ENCODE peak calls at places on chromosomes 6 and 20, in six cellular contexts. One of them, this sample, is unnamed.

GRCh38 chr20:36051318-36052116 is 83.1 kb downstream of the CNBD2 start:
- DNase-seq in heart right ventricle: no peak
- DNase-seq in GDM1: no peak
- DNase-seq in PC-3: no peak
- DNase-seq in HCEC 1CT: no peak
- DNase-seq in sciatic nerve: no peak
- DNase-seq in this sample: no peak

GRCh38 chr6:128129679-128130078 is 228.8 kb upstream of the THEMIS start:
- DNase-seq in heart right ventricle: no peak
- DNase-seq in HCEC 1CT: no peak
- DNase-seq in sciatic nerve: no peak
- DNase-seq in PC-3: no peak
- DNase-seq in GDM1: no peak
- DNase-seq in this sample: no peak

GRCh38 chr6:166221040-166221439 is 53.4 kb upstream of the TBXT start:
- DNase-seq in GDM1: peak; percentile 30
- DNase-seq in HCEC 1CT: no peak
- DNase-seq in heart right ventricle: no peak
- DNase-seq in sciatic nerve: no peak
- DNase-seq in PC-3: no peak
- DNase-seq in this sample: no peak

GRCh38 chr6:133396225-133396624 is 155.1 kb downstream of the EYA4 start:
- DNase-seq in PC-3: peak; percentile 35
- DNase-seq in HCEC 1CT: peak; percentile 67
- DNase-seq in GDM1: no peak
- DNase-seq in sciatic nerve: no peak
- DNase-seq in heart right ventricle: no peak
- DNase-seq in this sample: no peak

GRCh38 chr20:56690531-56691175 is 61.5 kb downstream of the TFAP2C start:
- DNase-seq in heart right ventricle: no peak
- DNase-seq in HCEC 1CT: no peak
- DNase-seq in GDM1: no peak
- DNase-seq in sciatic nerve: no peak
- DNase-seq in PC-3: peak; percentile 53
- DNase-seq in this sample: no peak

GRCh38 chr6:128597956-128598355 is 77.6 kb upstream of the PTPRK start:
- DNase-seq in heart right ventricle: no peak
- DNase-seq in HCEC 1CT: no peak
- DNase-seq in sciatic nerve: no peak
- DNase-seq in PC-3: peak; percentile 47
- DNase-seq in GDM1: no peak
- DNase-seq in this sample: no peak

GRCh38 chr6:98839788-98840361 is 5.5 kb downstream of the POU3F2 start:
- DNase-seq in PC-3: peak; percentile 41
- DNase-seq in GDM1: no peak
- DNase-seq in heart right ventricle: no peak
- DNase-seq in sciatic nerve: no peak
- DNase-seq in HCEC 1CT: no peak
- DNase-seq in this sample: no peak

GRCh38 chr6:36865835-36866234 is 8.8 kb downstream of the PPIL1 start:
- DNase-seq in heart right ventricle: no peak
- DNase-seq in sciatic nerve: no peak
- DNase-seq in HCEC 1CT: no peak
- DNase-seq in PC-3: no peak
- DNase-seq in GDM1: no peak
- DNase-seq in this sample: no peak

GRCh38 chr20:47126374-47126705 is 230.2 kb downstream of the ZMYND8 start:
- DNase-seq in heart right ventricle: no peak
- DNase-seq in PC-3: no peak
- DNase-seq in GDM1: no peak
- DNase-seq in HCEC 1CT: no peak
- DNase-seq in sciatic nerve: peak; percentile 58
- DNase-seq in this sample: no peak

GRCh38 chr6:72390548-72390947 is 231.3 kb upstream of the KCNQ5 start:
- DNase-seq in sciatic nerve: no peak
- DNase-seq in HCEC 1CT: no peak
- DNase-seq in GDM1: no peak
- DNase-seq in PC-3: no peak
- DNase-seq in heart right ventricle: no peak
- DNase-seq in this sample: no peak

GRCh38 chr20:43420192-43420591 is 37.5 kb upstream of the SRSF6 start:
- DNase-seq in sciatic nerve: no peak
- DNase-seq in heart right ventricle: no peak
- DNase-seq in GDM1: no peak
- DNase-seq in HCEC 1CT: no peak
- DNase-seq in PC-3: no peak
- DNase-seq in this sample: no peak

GRCh38 chr20:58892932-58893224 is 40.4 kb downstream of the GNAS start:
- DNase-seq in GDM1: no peak
- DNase-seq in PC-3: no peak
- DNase-seq in sciatic nerve: no peak
- DNase-seq in HCEC 1CT: no peak
- DNase-seq in heart right ventricle: no peak
- DNase-seq in this sample: no peak

GRCh38 chr20:51910202-51911050 is 108.1 kb upstream of the SALL4 start:
- DNase-seq in heart right ventricle: no peak
- DNase-seq in GDM1: no peak
- DNase-seq in sciatic nerve: no peak
- DNase-seq in PC-3: peak; percentile 88
- DNase-seq in HCEC 1CT: no peak
- DNase-seq in this sample: no peak

GRCh38 chr6:158042245-158042798 is 60.7 kb downstream of the SYNJ2 start:
- DNase-seq in heart right ventricle: no peak
- DNase-seq in GDM1: no peak
- DNase-seq in sciatic nerve: no peak
- DNase-seq in PC-3: peak; percentile 72
- DNase-seq in HCEC 1CT: peak; percentile 59
- DNase-seq in this sample: no peak

GRCh38 chr6:31351734-31352496 is 5.1 kb downstream of the HLA-B start:
- DNase-seq in GDM1: no peak
- DNase-seq in HCEC 1CT: no peak
- DNase-seq in sciatic nerve: no peak
- DNase-seq in heart right ventricle: no peak
- DNase-seq in PC-3: no peak
- DNase-seq in this sample: no peak

GRCh38 chr20:64102647-64103354 is 4.6 kb downstream of the NPBWR2 start:
- DNase-seq in GDM1: no peak
- DNase-seq in PC-3: no peak
- DNase-seq in heart right ventricle: no peak
- DNase-seq in HCEC 1CT: no peak
- DNase-seq in sciatic nerve: peak; percentile 27
- DNase-seq in this sample: no peak

GRCh38 chr20:32494498-32495216 is 90.5 kb downstream of the NOL4L start:
- DNase-seq in GDM1: no peak
- DNase-seq in heart right ventricle: no peak
- DNase-seq in PC-3: no peak
- DNase-seq in sciatic nerve: no peak
- DNase-seq in HCEC 1CT: no peak
- DNase-seq in this sample: no peak

GRCh38 chr20:7505152-7505834 is 435.0 kb downstream of the HAO1 start:
- DNase-seq in HCEC 1CT: no peak
- DNase-seq in GDM1: no peak
- DNase-seq in PC-3: no peak
- DNase-seq in heart right ventricle: no peak
- DNase-seq in sciatic nerve: no peak
- DNase-seq in this sample: no peak

GRCh38 chr6:149862901-149863595 is 1.1 kb downstream of the LRP11 start:
- DNase-seq in HCEC 1CT: peak; percentile 62
- DNase-seq in sciatic nerve: peak; percentile 76
- DNase-seq in GDM1: no peak
- DNase-seq in heart right ventricle: peak; percentile 71
- DNase-seq in PC-3: peak; percentile 87
- DNase-seq in this sample: peak; percentile 40

GRCh38 chr6:159008656-159009288 is 8.8 kb upstream of the RSPH3 start:
- DNase-seq in heart right ventricle: no peak
- DNase-seq in PC-3: peak; percentile 54
- DNase-seq in HCEC 1CT: peak; percentile 13
- DNase-seq in GDM1: peak; percentile 13
- DNase-seq in sciatic nerve: no peak
- DNase-seq in this sample: no peak

GRCh38 chr6:150369408-150369807 is 596 bp downstream of the IYD start:
- DNase-seq in HCEC 1CT: no peak
- DNase-seq in sciatic nerve: no peak
- DNase-seq in PC-3: no peak
- DNase-seq in GDM1: no peak
- DNase-seq in heart right ventricle: no peak
- DNase-seq in this sample: no peak

GRCh38 chr20:38825901-38826625 is 20.6 kb downstream of the PPP1R16B start:
- DNase-seq in sciatic nerve: no peak
- DNase-seq in PC-3: peak; percentile 80
- DNase-seq in HCEC 1CT: peak; percentile 53
- DNase-seq in GDM1: no peak
- DNase-seq in heart right ventricle: no peak
- DNase-seq in this sample: no peak

GRCh38 chr6:119105262-119105661 is 26.8 kb upstream of the FAM184A start:
- DNase-seq in GDM1: no peak
- DNase-seq in PC-3: no peak
- DNase-seq in sciatic nerve: no peak
- DNase-seq in HCEC 1CT: no peak
- DNase-seq in heart right ventricle: no peak
- DNase-seq in this sample: no peak

GRCh38 chr6:45116714-45117410 is 211.3 kb upstream of the RUNX2 start:
- DNase-seq in heart right ventricle: no peak
- DNase-seq in sciatic nerve: no peak
- DNase-seq in GDM1: no peak
- DNase-seq in HCEC 1CT: peak; percentile 87
- DNase-seq in PC-3: peak; percentile 53
- DNase-seq in this sample: no peak

GRCh38 chr6:10418862-10419748 is 4.2 kb upstream of the TFAP2A start:
- DNase-seq in PC-3: peak; percentile 86
- DNase-seq in sciatic nerve: no peak
- DNase-seq in heart right ventricle: no peak
- DNase-seq in HCEC 1CT: no peak
- DNase-seq in GDM1: no peak
- DNase-seq in this sample: peak; percentile 55

GRCh38 chr6:141105481-141105880 is 1027.2 kb upstream of the GJE1 start:
- DNase-seq in PC-3: no peak
- DNase-seq in sciatic nerve: no peak
- DNase-seq in GDM1: no peak
- DNase-seq in heart right ventricle: no peak
- DNase-seq in HCEC 1CT: no peak
- DNase-seq in this sample: no peak

GRCh38 chr6:149079911-149080501 is 237.5 kb upstream of the TAB2 start:
- DNase-seq in HCEC 1CT: peak; percentile 68
- DNase-seq in sciatic nerve: peak; percentile 69
- DNase-seq in heart right ventricle: peak; percentile 47
- DNase-seq in GDM1: peak; percentile 36
- DNase-seq in PC-3: no peak
- DNase-seq in this sample: no peak

GRCh38 chr6:24931752-24932691 is 3.7 kb downstream of the RIPOR2 start:
- DNase-seq in HCEC 1CT: peak; percentile 21
- DNase-seq in GDM1: no peak
- DNase-seq in heart right ventricle: no peak
- DNase-seq in sciatic nerve: no peak
- DNase-seq in PC-3: peak; percentile 62
- DNase-seq in this sample: no peak

GRCh38 chr6:127924440-127924839 is 23.6 kb upstream of the THEMIS start:
- DNase-seq in sciatic nerve: no peak
- DNase-seq in HCEC 1CT: no peak
- DNase-seq in heart right ventricle: no peak
- DNase-seq in PC-3: no peak
- DNase-seq in GDM1: no peak
- DNase-seq in this sample: no peak

GRCh38 chr6:7246401-7247178 is 66.4 kb downstream of the SSR1 start:
- DNase-seq in GDM1: no peak
- DNase-seq in HCEC 1CT: no peak
- DNase-seq in heart right ventricle: no peak
- DNase-seq in sciatic nerve: no peak
- DNase-seq in PC-3: no peak
- DNase-seq in this sample: no peak

GRCh38 chr20:23019403-23019802 is 15.7 kb upstream of the SSTR4 start:
- DNase-seq in sciatic nerve: peak; percentile 30
- DNase-seq in GDM1: no peak
- DNase-seq in heart right ventricle: no peak
- DNase-seq in HCEC 1CT: no peak
- DNase-seq in PC-3: no peak
- DNase-seq in this sample: no peak

GRCh38 chr6:5333653-5334052 is 72.3 kb downstream of the FARS2 start:
- DNase-seq in HCEC 1CT: peak; percentile 69
- DNase-seq in GDM1: no peak
- DNase-seq in sciatic nerve: no peak
- DNase-seq in PC-3: peak; percentile 63
- DNase-seq in heart right ventricle: no peak
- DNase-seq in this sample: no peak

GRCh38 chr6:110590821-110591351 is 114.5 kb upstream of the SLC22A16 start:
- DNase-seq in heart right ventricle: no peak
- DNase-seq in HCEC 1CT: peak; percentile 58
- DNase-seq in PC-3: no peak
- DNase-seq in GDM1: no peak
- DNase-seq in sciatic nerve: no peak
- DNase-seq in this sample: no peak

This sample was measured in progenitor cell of endocrine pancreas.